ENCODE peak calls at places on chromosomes 16 and 17, in five cellular contexts. G is neuronal stem cell, F is H9, B is IMR-90, H is H1. Y is an unnamed sample.
A peak's percentile ranks its signal among the peaks of the same experiment; 100 is the strongest.

GRCh38 chr17:39738568-39738901 is 797 bp downstream of the GRB7 start:
- DNase-seq in G (no peak), F (peak; percentile 75), B (no peak), H (peak; percentile 78), Y (no peak)

GRCh38 chr16:1772362-1772907 is at the start of gene EME2:
- DNase-seq in G (peak; percentile 14), F (no peak), B (peak; percentile 33), H (no peak), Y (peak; percentile 56)

GRCh38 chr16:4612977-4613635 is 1.6 kb downstream of the UBALD1 start:
- DNase-seq in G (no peak), F (peak; percentile 46), B (no peak), H (no peak), Y (peak; percentile 14)

GRCh38 chr16:50371936-50372595 is 3.3 kb upstream of the BRD7 start:
- DNase-seq in G (no peak), F (no peak), B (no peak), H (no peak), Y (no peak)

GRCh38 chr16:27722266-27722636 is 172.3 kb downstream of the KATNIP start:
- DNase-seq in G (no peak), F (no peak), B (no peak), H (no peak), Y (no peak)

GRCh38 chr16:66542396-66542795 is 7.5 kb downstream of the TK2 start:
- DNase-seq in G (no peak), F (no peak), B (no peak), H (no peak), Y (no peak)

GRCh38 chr17:13306310-13306962 is 288.6 kb upstream of the ELAC2 start:
- DNase-seq in G (peak; percentile 50), F (peak; percentile 58), B (peak; percentile 84), H (peak; percentile 49), Y (peak; percentile 66)

GRCh38 chr17:78284146-78284545 is 52.7 kb downstream of the TMEM235 start:
- DNase-seq in G (no peak), F (no peak), B (peak; percentile 63), H (no peak), Y (peak; percentile 89)

GRCh38 chr17:61809816-61810392 is 53.4 kb downstream of the BRIP1 start:
- DNase-seq in G (no peak), F (no peak), B (peak; percentile 70), H (no peak), Y (peak; percentile 61)

GRCh38 chr17:12667299-12667958 is 1.7 kb downstream of the MYOCD start:
- DNase-seq in G (peak; percentile 51), F (peak; percentile 78), B (peak; percentile 89), H (peak; percentile 52), Y (peak; percentile 77)

GRCh38 chr17:81044764-81045589 is 10.0 kb downstream of the BAIAP2 start:
- DNase-seq in G (no peak), F (no peak), B (peak; percentile 79), H (no peak), Y (peak; percentile 82)

GRCh38 chr16:62711797-62712196 is 675.6 kb upstream of the CDH8 start:
- DNase-seq in G (no peak), F (peak; percentile 66), B (no peak), H (peak; percentile 51), Y (no peak)

GRCh38 chr16:4684030-4684715 is 9.2 kb upstream of the NUDT16L1 start:
- DNase-seq in G (no peak), F (no peak), B (no peak), H (no peak), Y (no peak)

GRCh38 chr16:65833171-65833871 is 533.2 kb upstream of the CDH5 start:
- DNase-seq in G (no peak), F (no peak), B (peak; percentile 84), H (no peak), Y (peak; percentile 86)

GRCh38 chr17:79739148-79740062 is 8.7 kb downstream of the ENPP7 start:
- DNase-seq in G (no peak), F (no peak), B (no peak), H (no peak), Y (no peak)

GRCh38 chr17:81052199-81052997 is 17.4 kb downstream of the BAIAP2 start:
- DNase-seq in G (no peak), F (peak; percentile 51), B (no peak), H (no peak), Y (no peak)

GRCh38 chr16:21984062-21984461 is 16.9 kb downstream of the PDZD9 start:
- DNase-seq in G (no peak), F (no peak), B (no peak), H (no peak), Y (no peak)

GRCh38 chr17:29722411-29723198 is 99.9 kb upstream of the CORO6 start:
- DNase-seq in G (no peak), F (no peak), B (peak; percentile 73), H (no peak), Y (peak; percentile 88)

GRCh38 chr16:15771694-15772093 is 85.1 kb downstream of the MYH11 start:
- DNase-seq in G (no peak), F (no peak), B (no peak), H (no peak), Y (no peak)

GRCh38 chr16:10878644-10879498 is 1.9 kb downstream of the CIITA start:
- DNase-seq in G (no peak), F (peak; percentile 37), B (peak; percentile 19), H (peak; percentile 56), Y (peak; percentile 25)

DNA sequence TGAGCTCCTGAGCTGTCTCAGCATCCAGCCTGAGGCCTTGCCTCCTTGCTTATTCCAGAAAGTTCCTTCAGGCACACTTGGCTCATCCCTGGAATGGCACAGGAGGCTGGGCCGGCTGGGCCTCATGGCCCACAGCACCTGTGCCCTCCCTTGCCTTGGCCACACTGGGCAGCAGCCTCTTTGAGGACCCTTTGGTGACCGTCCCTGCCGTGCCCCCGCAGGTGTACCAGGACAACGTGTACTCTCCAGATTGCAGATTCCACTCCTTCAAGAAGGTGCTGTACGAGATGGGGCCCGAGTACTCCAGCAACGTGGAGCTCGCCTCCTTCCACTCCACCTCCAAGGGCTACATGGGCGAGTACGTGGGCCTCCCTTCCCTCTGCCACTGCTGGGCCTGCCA is 34.2 kb downstream of the GPT2 start:
- DNase-seq in G (no peak), F (no peak), B (no peak), H (no peak), Y (no peak)
- H3K14ac ChIP-seq in G (no peak overlapping the region), F (no peak overlapping the region), B (no peak overlapping the region), H (no peak overlapping the region), Y (no peak overlapping the region)

GRCh38 chr17:82236142-82236971 is 7.5 kb downstream of the SLC16A3 start:
- DNase-seq in G (peak; percentile 68), F (peak; percentile 87), B (peak; percentile 47), H (peak; percentile 91), Y (peak; percentile 64)

GRCh38 chr17:82235056-82235774 is 6.4 kb downstream of the SLC16A3 start:
- DNase-seq in G (no peak), F (no peak), B (no peak), H (no peak), Y (no peak)

GRCh38 chr17:82235775-82236141 is 6.9 kb downstream of the SLC16A3 start:
- DNase-seq in G (no peak), F (no peak), B (no peak), H (no peak), Y (no peak)

GRCh38 chr17:82232876-82233785 is 4.3 kb downstream of the SLC16A3 start:
- DNase-seq in G (no peak), F (no peak), B (no peak), H (no peak), Y (no peak)

DNA sequence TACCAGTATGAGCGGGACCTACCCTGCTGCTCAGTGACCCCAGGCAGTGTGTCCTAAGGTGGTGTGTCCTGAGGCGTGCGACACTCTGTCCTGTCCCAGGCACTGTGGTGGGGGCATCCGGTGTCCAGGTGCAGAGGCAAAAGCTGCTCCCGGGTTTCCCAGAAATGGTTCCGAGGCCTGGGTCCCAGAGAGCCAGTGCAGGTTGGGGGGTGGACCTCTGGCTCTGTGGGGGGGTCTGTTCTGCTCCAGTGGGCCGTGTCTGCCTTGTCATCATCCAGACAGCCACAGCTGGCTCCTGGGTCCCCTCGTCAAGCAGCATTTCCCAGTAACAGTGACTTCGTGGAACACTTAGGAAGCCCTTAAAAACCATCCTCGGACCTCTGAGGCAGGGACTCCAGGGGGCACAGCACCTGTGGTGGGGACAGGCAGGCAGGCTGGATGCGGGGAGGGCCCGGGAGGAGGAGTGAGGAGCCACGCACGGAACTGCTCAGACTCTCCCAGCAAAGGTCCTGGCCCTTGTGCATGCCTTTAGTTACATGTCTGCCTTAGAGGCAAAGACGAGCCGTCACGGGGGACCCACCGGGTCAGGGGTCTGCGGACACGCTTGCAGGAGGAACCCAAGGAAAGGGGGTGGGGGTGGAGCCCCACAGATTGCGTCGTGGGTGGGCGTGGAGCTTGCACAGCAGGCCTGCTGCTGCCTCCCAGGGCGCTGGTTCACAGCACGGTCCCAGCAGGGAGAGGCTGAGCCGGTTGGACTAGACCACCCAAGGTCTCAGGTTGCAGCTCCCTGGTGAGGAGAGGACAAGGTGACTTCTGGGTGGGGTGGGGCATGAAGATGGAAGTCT is 5.6 kb downstream of the SLC16A3 start:
- DNase-seq in G (no peak), F (no peak), B (no peak), H (no peak), Y (no peak)
- H3K14ac ChIP-seq in G (no peak overlapping the region), F (no peak overlapping the region), B (no peak overlapping the region), H (no peak overlapping the region), Y (peak overlapping the region; percentile 53)

GRCh38 chr17:8162997-8163977 is 539 bp upstream of the VAMP2 start:
- DNase-seq in G (no peak), F (peak; percentile 95), B (no peak), H (peak; percentile 88), Y (peak; percentile 15)
- H3K14ac ChIP-seq in G (peak overlapping the region; percentile 98), F (peak overlapping the region; percentile 93), B (peak overlapping the region; percentile 64), H (peak overlapping the region; percentile 100), Y (peak overlapping the region; percentile 96)

DNA sequence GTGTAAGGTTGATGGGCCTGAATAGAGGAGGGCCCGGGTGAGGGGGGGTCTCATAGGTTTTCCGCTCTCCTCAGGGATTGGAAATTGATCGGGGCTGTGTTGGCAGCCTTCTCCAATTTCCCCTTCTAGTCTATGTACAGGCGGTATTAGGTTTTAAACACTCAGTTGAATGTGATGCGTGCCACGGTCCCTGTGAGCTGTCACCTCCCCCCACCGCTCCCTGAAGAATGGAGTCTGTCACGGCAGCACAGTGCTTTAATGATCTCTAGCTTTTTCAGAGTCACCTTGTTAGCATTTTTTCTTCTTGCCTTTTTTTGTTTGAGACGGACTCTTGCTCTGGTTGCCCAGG is 800 bp downstream of the COX4I1 start:
- DNase-seq in G (no peak), F (no peak), B (no peak), H (no peak), Y (no peak)
- H3K14ac ChIP-seq in G (peak overlapping the region; percentile 39), F (no peak overlapping the region), B (no peak overlapping the region), H (no peak overlapping the region), Y (no peak overlapping the region)

GRCh38 chr16:75566889-75567255 is 693 bp downstream of the GABARAPL2 start:
- DNase-seq in G (no peak), F (no peak), B (no peak), H (peak; percentile 57), Y (peak; percentile 20)
- H3K14ac ChIP-seq in G (peak overlapping the region; percentile 71), F (no peak overlapping the region), B (no peak overlapping the region), H (no peak overlapping the region), Y (no peak overlapping the region)

GRCh38 chr16:48165961-48166578 is 10.3 kb upstream of the ABCC12 start:
- DNase-seq in G (no peak), F (no peak), B (peak; percentile 17), H (no peak), Y (peak; percentile 19)

GRCh38 chr16:48168089-48168488 is 12.3 kb upstream of the ABCC12 start:
- DNase-seq in G (no peak), F (no peak), B (no peak), H (no peak), Y (no peak)

GRCh38 chr16:48172682-48173081 is 16.9 kb upstream of the ABCC12 start:
- DNase-seq in G (no peak), F (no peak), B (no peak), H (no peak), Y (no peak)

GRCh38 chr16:48173877-48174276 is 18.1 kb upstream of the ABCC12 start:
- DNase-seq in G (no peak), F (no peak), B (no peak), H (no peak), Y (no peak)

GRCh38 chr16:48169896-48170295 is 14.1 kb upstream of the ABCC12 start:
- DNase-seq in G (no peak), F (no peak), B (no peak), H (no peak), Y (no peak)
- H3K14ac ChIP-seq in G (no peak overlapping the region), F (no peak overlapping the region), B (no peak overlapping the region), H (no peak overlapping the region), Y (no peak overlapping the region)

Y was measured in mesenchymal stem cell.